ENCODE peak calls at places on chromosomes 5 and 9, in six cellular contexts. U is fibroblast of lung, J is mammary epithelial cell, D is colonic mucosa, T is right atrium auricular region, F is cardiac muscle cell. L is an unnamed sample.

GRCh38 chr9:89519393-89519805 is 21.5 kb upstream of the SEMA4D start:
- DNase-seq in U (peak), J (peak), D (no peak), T (no peak), F (no peak), L (no peak)

GRCh38 chr9:95188459-95188858 is 129.1 kb downstream of the FANCC start:
- DNase-seq in U (no peak), J (no peak), D (no peak), T (no peak), F (no peak), L (no peak)

GRCh38 chr5:164073013-164073535 is 567.7 kb downstream of the MAT2B start:
- DNase-seq in U (no peak), J (no peak), D (no peak), T (no peak), F (peak), L (no peak)

GRCh38 chr5:92513067-92513466 is 1068.0 kb downstream of the NR2F1-AS1 start:
- DNase-seq in U (peak), J (peak), D (no peak), T (no peak), F (no peak), L (no peak)

GRCh38 chr9:27933210-27934062 is 360.2 kb upstream of the C9orf72 start:
- DNase-seq in U (no peak), J (peak), D (no peak), T (no peak), F (no peak), L (no peak)

GRCh38 chr9:123996731-123997421 is 14.7 kb upstream of the LHX2 start:
- DNase-seq in U (no peak), J (peak), D (no peak), T (no peak), F (no peak), L (no peak)

GRCh38 chr5:15783734-15784133 is 283.8 kb downstream of the FBXL7 start:
- DNase-seq in U (no peak), J (no peak), D (no peak), T (no peak), F (no peak), L (no peak)

GRCh38 chr5:82584631-82585030 is 306.5 kb upstream of the RPS23 start:
- DNase-seq in U (no peak), J (no peak), D (no peak), T (no peak), F (no peak), L (no peak)

GRCh38 chr9:130182090-130182909 is 10.1 kb downstream of the NCS1 start:
- DNase-seq in U (no peak), J (no peak), D (no peak), T (no peak), F (no peak), L (no peak)

GRCh38 chr5:167982-168660 is 23.2 kb upstream of the LRRC14B start:
- DNase-seq in U (peak), J (peak), D (no peak), T (no peak), F (no peak), L (no peak)

GRCh38 chr5:73705364-73705763 is 79.4 kb downstream of the ARHGEF28 start:
- DNase-seq in U (no peak), J (no peak), D (no peak), T (no peak), F (no peak), L (no peak)

DNA sequence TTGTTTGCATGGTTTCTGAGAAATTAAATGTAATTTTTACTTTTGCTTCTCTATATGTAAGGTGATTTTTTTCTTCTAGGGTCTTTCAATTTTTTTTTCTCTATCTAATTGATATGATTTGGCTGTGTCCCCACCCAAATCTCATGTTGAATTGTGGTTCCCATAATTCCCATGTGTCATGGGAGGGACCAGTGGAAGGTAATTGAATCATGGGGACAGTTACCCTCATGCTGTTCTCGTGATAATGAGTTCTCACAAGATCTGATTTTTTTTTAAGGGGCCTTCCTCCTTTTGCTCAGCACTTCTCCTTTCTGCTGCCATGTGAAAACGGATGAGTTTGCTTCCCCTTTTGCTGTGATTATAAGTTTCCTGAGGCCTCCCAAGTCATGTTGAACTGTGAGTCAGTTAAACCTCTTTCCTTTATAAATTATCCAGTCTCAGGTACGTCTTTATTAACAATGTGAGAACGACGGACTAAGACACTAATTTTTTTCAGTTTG is 150.8 kb downstream of the MTRR start:
- DNase-seq in U (no peak), J (no peak), D (no peak), T (no peak), F (no peak), L (no peak)
- H3K27ac ChIP-seq in U (no peak), J (no peak), D (no peak), T (no peak), F (no peak), L (no peak)

DNA sequence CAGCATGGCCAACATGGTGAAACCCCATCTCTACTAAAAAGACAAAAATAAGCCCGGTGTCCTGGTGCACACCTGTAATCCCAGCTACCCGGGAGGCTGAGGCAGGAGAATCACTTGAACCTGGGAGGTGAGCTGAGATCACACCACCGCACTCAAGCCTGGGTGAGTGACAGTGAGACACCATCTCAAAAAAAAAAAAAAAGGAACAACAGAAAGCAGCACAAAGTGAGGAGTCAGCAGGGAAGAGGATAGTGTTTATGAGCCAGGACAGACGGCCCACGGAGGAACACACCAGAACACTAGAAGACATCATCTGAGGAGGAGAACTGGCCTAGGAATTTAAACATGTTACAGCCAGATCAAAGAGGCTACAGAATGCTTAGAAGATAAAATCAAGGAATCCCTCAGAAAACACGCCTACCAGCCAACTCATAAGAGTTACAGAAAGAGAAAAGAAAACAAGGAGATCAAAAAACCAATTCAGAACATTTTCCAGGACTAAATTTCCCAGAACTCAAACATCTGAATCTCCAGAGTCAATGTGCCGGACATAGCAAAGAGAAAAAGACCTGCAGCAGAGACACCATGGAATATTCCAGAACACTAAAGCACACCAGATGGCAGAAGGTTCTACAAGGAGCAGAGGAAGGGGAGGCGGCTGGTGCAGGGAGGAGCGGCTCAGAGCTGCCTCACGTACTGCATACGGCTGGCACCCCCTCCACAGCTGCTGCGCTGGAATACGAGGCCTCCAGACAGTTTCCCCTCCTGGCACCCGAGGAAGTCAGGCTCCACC is 12.1 kb downstream of the UBAC1 start:
- DNase-seq in U (no peak), J (peak), D (no peak), T (no peak), F (no peak), L (no peak)
- H3K27ac ChIP-seq in U (no peak), J (no peak), D (no peak), T (no peak), F (no peak), L (no peak)

DNA sequence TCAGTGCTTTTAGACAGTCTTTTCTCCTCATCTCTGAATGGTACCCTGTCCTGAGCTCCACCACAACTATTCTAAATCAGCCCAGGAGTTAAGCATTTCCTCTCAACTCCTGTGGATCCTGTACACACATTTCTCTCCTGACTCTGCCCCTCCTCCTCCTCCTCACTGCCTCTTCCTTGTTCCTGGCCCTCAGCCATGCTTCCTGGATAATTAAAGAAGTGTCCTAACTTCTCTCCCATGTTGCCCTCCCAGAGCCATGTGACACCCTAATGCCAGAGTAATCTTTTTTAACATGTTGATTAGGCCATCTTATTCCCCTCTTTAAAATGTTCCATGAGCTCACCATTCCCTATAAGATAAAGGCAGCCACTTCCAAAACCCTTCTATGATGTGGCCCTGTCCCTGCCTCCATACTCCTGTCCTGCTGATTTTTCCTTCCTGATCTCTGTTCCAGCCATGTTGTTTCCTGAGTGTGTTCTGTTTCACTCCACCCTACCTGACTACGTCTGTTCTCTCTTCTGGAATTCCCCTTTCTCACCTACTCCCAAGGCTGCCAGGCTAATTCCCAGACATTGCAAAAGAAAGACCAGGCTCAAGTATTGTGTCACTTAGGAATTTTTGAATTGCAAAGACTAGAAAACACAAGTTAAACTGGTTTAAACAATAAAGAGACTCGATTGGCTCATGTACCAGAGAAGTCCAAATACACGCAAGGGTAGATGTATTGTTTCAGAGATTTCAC is 295.2 kb downstream of the MAST4 start:
- DNase-seq in U (peak), J (peak), D (peak), T (no peak), F (peak), L (no peak)
- H3K27ac ChIP-seq in U (no peak), J (peak), D (no peak), T (peak), F (no peak), L (no peak)

GRCh38 chr9:86351897-86352296 is 2.3 kb downstream of the TUT7 start:
- DNase-seq in U (no peak), J (no peak), D (no peak), T (no peak), F (no peak), L (no peak)
- H3K27ac ChIP-seq in U (peak), J (peak), D (no peak), T (no peak), F (no peak), L (no peak)

DNA sequence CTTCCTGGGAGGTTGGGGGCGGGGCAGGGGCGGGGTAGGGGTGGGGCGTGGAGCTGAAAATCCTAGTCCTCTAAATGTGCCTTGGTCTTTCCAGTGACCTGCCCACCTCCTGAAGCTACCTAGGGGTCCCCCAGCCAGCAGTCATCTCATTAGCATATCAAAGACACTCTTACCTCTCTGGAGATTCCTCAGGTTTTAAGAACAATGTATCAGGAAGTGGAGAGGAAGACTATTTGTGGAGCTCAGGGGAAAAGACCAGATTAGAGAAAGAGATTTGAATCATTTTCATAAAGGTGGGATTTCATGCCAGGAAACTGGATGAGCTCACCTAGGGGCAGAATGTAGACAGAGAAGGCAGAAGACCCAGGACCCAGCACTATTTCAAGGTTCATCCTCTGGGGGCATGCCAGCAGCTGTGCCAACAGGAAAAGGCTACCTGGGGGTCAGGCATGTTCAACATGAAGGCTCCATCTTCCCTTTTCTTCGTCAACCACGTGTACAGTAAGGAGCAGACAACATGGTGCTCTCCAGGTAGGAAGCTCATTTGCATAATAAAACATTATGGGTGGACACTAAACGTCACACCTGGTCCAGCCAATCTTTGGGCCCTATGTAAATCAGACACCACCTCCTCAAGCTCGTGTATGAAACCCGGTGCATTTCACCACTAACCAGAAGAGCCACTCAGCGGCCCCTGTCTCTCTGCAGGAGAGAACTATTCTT is 6.9 kb downstream of the GMCL2 start:
- DNase-seq in U (no peak), J (no peak), D (no peak), T (no peak), F (no peak), L (no peak)
- H3K27ac ChIP-seq in U (no peak), J (no peak), D (no peak), T (no peak), F (no peak), L (no peak)

GRCh38 chr9:137028013-137028280 is at the start of gene ABCA2:
- DNase-seq in U (peak), J (no peak), D (no peak), T (no peak), F (no peak), L (no peak)
- H3K27ac ChIP-seq in U (no peak), J (no peak), D (peak), T (peak), F (no peak), L (peak)